ENCODE peak calls at places on chromosomes 6 and 20, in nine cellular contexts. U is mucosa of descending colon; O is neuronal stem cell; J is PC-9; Y is left lung; D is naive thymus-derived CD4-positive, alpha-beta T cell; A is keratinocyte; B is fibroblast of lung; Z is OCI-LY7. W is an unnamed sample.

GRCh38 chr6:106163446-106163965 is 77.4 kb downstream of the PRDM1 start:
- DNase-seq in U (peak; percentile 58), O (no peak), J (no peak), Y (peak; percentile 61), D (peak; percentile 51), A (no peak), B (peak; percentile 74), Z (peak; percentile 74), W (no peak)

GRCh38 chr20:63009988-63010769 is 3.4 kb upstream of the BHLHE23 start:
- DNase-seq in U (peak; percentile 74), O (no peak), J (no peak), Y (no peak), D (peak; percentile 54), A (no peak), B (no peak), Z (no peak), W (no peak)

GRCh38 chr20:603116-603640 is 6.9 kb downstream of the TCF15 start:
- DNase-seq in U (no peak), O (no peak), J (no peak), Y (peak; percentile 22), D (no peak), A (no peak), B (no peak), Z (no peak), W (no peak)

GRCh38 chr20:21510414-21510971 is 3.4 kb downstream of the NKX2-2 start:
- DNase-seq in U (no peak), O (no peak), J (no peak), Y (no peak), D (no peak), A (no peak), B (no peak), Z (no peak), W (no peak)

GRCh38 chr6:106334646-106335448 is 9.3 kb upstream of the ATG5 start:
- DNase-seq in U (peak; percentile 60), O (peak; percentile 27), J (peak; percentile 37), Y (peak; percentile 43), D (peak; percentile 35), A (no peak), B (peak; percentile 54), Z (peak; percentile 72), W (peak; percentile 64)

GRCh38 chr20:23293689-23294088 is 56.9 kb upstream of the NXT1 start:
- DNase-seq in U (no peak), O (no peak), J (no peak), Y (no peak), D (no peak), A (no peak), B (no peak), Z (no peak), W (no peak)

GRCh38 chr6:139028242-139028657 is 295 bp upstream of the ABRACL start:
- DNase-seq in U (no peak), O (no peak), J (no peak), Y (no peak), D (no peak), A (no peak), B (no peak), Z (no peak), W (no peak)

GRCh38 chr6:116247285-116247684 is 6.6 kb downstream of the TSPYL4 start:
- DNase-seq in U (no peak), O (no peak), J (no peak), Y (no peak), D (no peak), A (no peak), B (no peak), Z (no peak), W (no peak)

GRCh38 chr6:1481326-1481725 is 92.0 kb downstream of the FOXF2 start:
- DNase-seq in U (no peak), O (no peak), J (peak; percentile 65), Y (no peak), D (no peak), A (peak; percentile 80), B (peak; percentile 78), Z (no peak), W (peak; percentile 95)

GRCh38 chr20:33687370-33687915 is 1.3 kb upstream of the E2F1 start:
- DNase-seq in U (no peak), O (no peak), J (no peak), Y (no peak), D (no peak), A (no peak), B (no peak), Z (no peak), W (no peak)

GRCh38 chr6:13769655-13770053 is 44.7 kb downstream of the MCUR1 start:
- DNase-seq in U (no peak), O (no peak), J (no peak), Y (no peak), D (no peak), A (no peak), B (no peak), Z (no peak), W (no peak)

DNA sequence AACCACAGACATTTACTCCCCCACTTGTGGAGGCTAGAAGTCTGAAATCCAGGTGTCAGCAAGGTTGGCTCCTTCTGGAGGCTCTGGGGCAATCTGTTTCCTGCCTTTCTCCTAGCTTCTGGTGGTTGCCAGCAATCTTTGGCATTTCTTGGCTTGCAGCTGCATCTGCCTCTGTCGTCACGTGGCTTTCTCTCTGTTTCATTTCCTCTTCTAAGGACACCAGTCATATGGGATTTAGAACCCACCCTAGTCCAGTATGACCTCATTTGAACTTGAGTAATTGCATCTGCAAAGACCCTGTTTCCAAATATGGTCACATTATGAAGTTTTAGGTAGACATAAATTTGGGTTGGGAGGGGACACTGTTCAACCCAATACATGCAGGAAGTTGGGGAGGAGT is 56.2 kb upstream of the EPB41L1 start:
- DNase-seq in U (no peak), O (no peak), J (peak; percentile 47), Y (peak; percentile 61), D (no peak), A (no peak), B (peak; percentile 69), Z (peak; percentile 95), W (no peak)
- H3K4me1 ChIP-seq in U (peaks cover 69% of the 10 kb centered on the region), O (peaks cover 14% of the 10 kb centered on the region), J (peaks cover 59% of the 10 kb centered on the region), Y (peaks cover 23% of the 10 kb centered on the region), D (no peaks in the 10 kb centered on the region), A (peaks cover 17% of the 10 kb centered on the region), B (peaks cover 8% of the 10 kb centered on the region), Z (peaks cover 72% of the 10 kb centered on the region), W (peaks cover 16% of the 10 kb centered on the region)

GRCh38 chr6:17867880-17868279 is 119.6 kb downstream of the KIF13A start:
- DNase-seq in U (no peak), O (no peak), J (peak; percentile 24), Y (no peak), D (no peak), A (no peak), B (peak; percentile 73), Z (no peak), W (peak; percentile 62)

GRCh38 chr6:17869753-17870050 is 117.7 kb downstream of the KIF13A start:
- DNase-seq in U (no peak), O (no peak), J (no peak), Y (no peak), D (no peak), A (no peak), B (no peak), Z (no peak), W (no peak)

GRCh38 chr6:17871169-17871479 is 116.3 kb downstream of the KIF13A start:
- DNase-seq in U (no peak), O (no peak), J (no peak), Y (no peak), D (no peak), A (no peak), B (no peak), Z (no peak), W (no peak)

GRCh38 chr6:17870302-17871168 is 116.9 kb downstream of the KIF13A start:
- DNase-seq in U (no peak), O (no peak), J (no peak), Y (no peak), D (no peak), A (no peak), B (no peak), Z (no peak), W (no peak)

DNA sequence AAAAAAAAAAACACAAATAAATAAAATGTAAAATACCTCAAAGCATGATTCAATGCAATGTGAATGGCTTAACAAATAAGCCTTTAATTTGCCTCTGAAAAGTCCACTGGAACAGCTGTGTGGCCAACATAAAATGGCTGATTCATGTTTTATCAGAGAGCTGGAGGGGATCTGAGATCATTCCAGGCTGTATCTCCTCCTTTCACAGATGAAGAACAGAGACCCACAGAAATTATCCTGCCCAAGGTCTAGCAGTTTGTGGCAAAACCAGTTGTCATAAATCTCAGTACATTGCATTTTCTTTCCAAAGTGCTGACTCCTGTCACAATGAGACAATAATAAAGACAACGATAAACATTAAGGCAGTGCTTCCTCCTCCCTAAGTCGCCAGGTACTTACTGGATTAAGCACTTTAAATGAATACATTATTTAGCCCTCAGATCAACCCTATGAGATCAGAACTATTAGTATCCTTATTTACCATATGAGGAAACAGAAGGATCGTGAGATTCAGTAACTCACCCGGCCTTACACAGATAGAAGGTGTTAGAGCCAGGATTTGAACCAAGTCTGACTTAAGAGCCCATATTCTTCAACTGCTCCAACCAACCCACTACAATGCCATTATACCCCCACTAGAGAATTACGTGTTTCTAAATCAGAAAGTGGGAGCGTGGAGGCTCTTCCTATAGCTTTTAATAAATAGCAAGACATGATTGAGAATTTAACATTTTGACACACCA is 118.3 kb downstream of the KIF13A start:
- DNase-seq in U (no peak), O (no peak), J (no peak), Y (no peak), D (no peak), A (peak; percentile 70), B (no peak), Z (no peak), W (peak; percentile 90)
- H3K4me1 ChIP-seq in U (peaks cover 20% of the 10 kb centered on the region), O (peaks cover 4% of the 10 kb centered on the region), J (peaks cover 48% of the 10 kb centered on the region), Y (peaks cover 8% of the 10 kb centered on the region), D (no peaks in the 10 kb centered on the region), A (peaks cover 69% of the 10 kb centered on the region), B (peaks cover 31% of the 10 kb centered on the region), Z (no peaks in the 10 kb centered on the region), W (peaks cover 55% of the 10 kb centered on the region)

GRCh38 chr6:37548067-37548674 is 48.5 kb upstream of the CCDC167 start:
- DNase-seq in U (no peak), O (no peak), J (no peak), Y (no peak), D (no peak), A (no peak), B (no peak), Z (no peak), W (peak; percentile 25)
- H3K4me1 ChIP-seq in U (no peaks in the 10 kb centered on the region), O (peaks cover 9% of the 10 kb centered on the region), J (peaks cover 36% of the 10 kb centered on the region), Y (no peaks in the 10 kb centered on the region), D (peaks cover 18% of the 10 kb centered on the region), A (peaks cover 28% of the 10 kb centered on the region), B (peaks cover 4% of the 10 kb centered on the region), Z (peaks cover 54% of the 10 kb centered on the region), W (peaks cover 39% of the 10 kb centered on the region)

GRCh38 chr20:19942611-19943010 is 74.6 kb upstream of the NAA20 start:
- DNase-seq in U (no peak), O (no peak), J (no peak), Y (no peak), D (no peak), A (no peak), B (no peak), Z (no peak), W (no peak)

GRCh38 chr20:19945732-19946670 is 71.2 kb upstream of the NAA20 start:
- DNase-seq in U (no peak), O (no peak), J (no peak), Y (no peak), D (no peak), A (no peak), B (no peak), Z (no peak), W (no peak)

GRCh38 chr20:19940945-19941590 is 76.1 kb upstream of the NAA20 start:
- DNase-seq in U (no peak), O (no peak), J (no peak), Y (no peak), D (no peak), A (no peak), B (no peak), Z (no peak), W (no peak)

GRCh38 chr20:19944772-19945459 is 72.2 kb upstream of the NAA20 start:
- DNase-seq in U (no peak), O (no peak), J (no peak), Y (no peak), D (peak; percentile 25), A (no peak), B (no peak), Z (no peak), W (no peak)

GRCh38 chr20:19943021-19943659 is 74.0 kb upstream of the NAA20 start:
- DNase-seq in U (no peak), O (no peak), J (no peak), Y (no peak), D (no peak), A (no peak), B (no peak), Z (no peak), W (no peak)
- H3K4me1 ChIP-seq in U (peaks cover 16% of the 10 kb centered on the region), O (no peaks in the 10 kb centered on the region), J (peaks cover 9% of the 10 kb centered on the region), Y (peaks cover 7% of the 10 kb centered on the region), D (no peaks in the 10 kb centered on the region), A (peaks cover 22% of the 10 kb centered on the region), B (peaks cover 6% of the 10 kb centered on the region), Z (no peaks in the 10 kb centered on the region), W (peaks cover 8% of the 10 kb centered on the region)

W was measured in PC-3.